ENCODE peak calls at places on chromosomes 6 and 20, in six cellular contexts. I is PC-3, T is body of pancreas, E is gastrocnemius medialis, Z is GM23248, H is left lung. G is an unnamed sample.

GRCh38 chr6:170449231-170449630 is 103.9 kb downstream of the PSMB1 start:
- DNase-seq in I (no peak), T (no peak), E (no peak), Z (peak; percentile 35), H (no peak), G (no peak)

GRCh38 chr6:94673251-94673650 is 904.1 kb upstream of the MANEA start:
- DNase-seq in I (peak; percentile 5), T (no peak), E (no peak), Z (no peak), H (no peak), G (no peak)

GRCh38 chr20:8547035-8547649 is 415.1 kb downstream of the PLCB1 start:
- DNase-seq in I (no peak), T (no peak), E (no peak), Z (no peak), H (no peak), G (no peak)

GRCh38 chr6:143260857-143261256 is 189.6 kb downstream of the ADAT2 start:
- DNase-seq in I (peak; percentile 64), T (no peak), E (no peak), Z (peak; percentile 72), H (no peak), G (no peak)

GRCh38 chr6:142926494-142927273 is 18.3 kb downstream of the HIVEP2 start:
- DNase-seq in I (peak; percentile 38), T (peak; percentile 78), E (peak; percentile 83), Z (peak; percentile 84), H (peak; percentile 87), G (peak; percentile 89)

GRCh38 chr20:25539742-25540201 is 45.6 kb downstream of the NINL start:
- DNase-seq in I (no peak), T (no peak), E (no peak), Z (peak; percentile 59), H (no peak), G (no peak)

GRCh38 chr6:34904990-34905613 is 16.0 kb downstream of the ANKS1A start:
- DNase-seq in I (no peak), T (no peak), E (no peak), Z (no peak), H (no peak), G (no peak)

GRCh38 chr6:16527691-16528090 is 233.6 kb downstream of the ATXN1 start:
- DNase-seq in I (no peak), T (no peak), E (no peak), Z (no peak), H (no peak), G (no peak)

GRCh38 chr6:158048589-158048988 is 66.9 kb downstream of the SYNJ2 start:
- DNase-seq in I (no peak), T (no peak), E (no peak), Z (no peak), H (no peak), G (no peak)

GRCh38 chr6:92376711-92377110 is 1042.6 kb downstream of the EPHA7 start:
- DNase-seq in I (no peak), T (no peak), E (no peak), Z (no peak), H (no peak), G (no peak)

GRCh38 chr6:15351631-15352030 is 105.8 kb downstream of the JARID2 start:
- DNase-seq in I (peak; percentile 79), T (no peak), E (peak; percentile 83), Z (peak; percentile 95), H (no peak), G (peak; percentile 73)

GRCh38 chr6:124943658-124944057 is 18.6 kb upstream of the RNF217 start:
- DNase-seq in I (no peak), T (no peak), E (no peak), Z (peak; percentile 15), H (no peak), G (no peak)

GRCh38 chr6:112040933-112041332 is 13.0 kb upstream of the CCN6 start:
- DNase-seq in I (no peak), T (no peak), E (no peak), Z (peak; percentile 59), H (no peak), G (no peak)

GRCh38 chr6:26537846-26538571 is at the start of gene HMGN4:
- DNase-seq in I (peak; percentile 89), T (peak; percentile 75), E (peak; percentile 72), Z (peak; percentile 95), H (peak; percentile 87), G (peak; percentile 91)

GRCh38 chr6:15116889-15117288 is 129.0 kb upstream of the JARID2 start:
- DNase-seq in I (no peak), T (no peak), E (no peak), Z (no peak), H (no peak), G (no peak)

GRCh38 chr6:106321940-106322339 is 3.6 kb downstream of the ATG5 start:
- DNase-seq in I (no peak), T (no peak), E (no peak), Z (no peak), H (no peak), G (no peak)

GRCh38 chr6:139534472-139535115 is 160.1 kb upstream of the CITED2 start:
- DNase-seq in I (no peak), T (peak; percentile 34), E (no peak), Z (no peak), H (no peak), G (no peak)

GRCh38 chr20:35004051-35004725 is 48.5 kb downstream of the MYH7B start:
- DNase-seq in I (no peak), T (no peak), E (no peak), Z (no peak), H (peak; percentile 15), G (peak; percentile 74)

GRCh38 chr20:35004749-35005462 is 49.2 kb downstream of the MYH7B start:
- DNase-seq in I (no peak), T (no peak), E (no peak), Z (no peak), H (peak; percentile 13), G (peak; percentile 25)

GRCh38 chr20:35002426-35003210 is 47.0 kb downstream of the MYH7B start:
- DNase-seq in I (no peak), T (no peak), E (peak; percentile 10), Z (no peak), H (peak; percentile 24), G (peak; percentile 59)

GRCh38 chr20:35001596-35002362 is 46.1 kb downstream of the MYH7B start:
- DNase-seq in I (no peak), T (no peak), E (peak; percentile 12), Z (peak; percentile 38), H (no peak), G (no peak)

GRCh38 chr20:35003211-35004031 is 47.8 kb downstream of the MYH7B start:
- DNase-seq in I (no peak), T (no peak), E (peak; percentile 12), Z (no peak), H (peak; percentile 19), G (peak; percentile 67)
- H3K27ac ChIP-seq in I (no peak overlapping the region), T (no peak overlapping the region), E (peak overlapping the region; percentile 49), Z (no peak overlapping the region), H (no peak overlapping the region), G (no peak overlapping the region)

DNA sequence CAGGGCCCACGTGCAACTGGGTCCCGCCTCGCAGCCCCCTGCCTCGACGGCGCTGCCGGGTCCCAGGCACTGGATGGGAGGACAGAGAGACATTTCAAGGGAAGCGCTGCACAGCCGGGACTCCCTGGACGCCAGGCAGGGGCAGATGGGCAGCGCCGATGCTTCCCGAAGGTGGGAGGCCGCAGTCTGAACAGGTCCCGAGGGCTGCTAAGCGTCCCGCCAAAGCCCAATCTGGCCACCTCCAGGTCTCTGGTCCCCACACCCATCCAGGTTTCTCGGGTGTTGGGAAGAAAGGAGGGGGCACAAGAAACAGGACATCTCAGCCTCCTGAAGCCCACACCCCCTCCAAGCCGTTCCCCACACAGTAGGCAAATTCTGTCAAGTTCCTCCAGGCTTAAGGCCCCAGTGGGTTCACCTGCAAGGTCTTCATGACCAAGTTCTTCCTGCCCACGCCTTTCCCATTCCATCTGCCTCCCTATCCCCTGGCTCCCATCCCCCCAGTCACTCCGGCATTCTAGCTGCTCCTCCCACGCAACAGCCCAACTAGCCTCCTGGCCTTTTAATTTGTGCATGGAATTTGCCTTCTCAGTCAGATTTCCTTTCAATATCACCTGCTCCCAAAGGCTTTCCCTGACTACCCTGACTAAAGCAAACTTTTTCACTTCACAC is 5.4 kb upstream of the CPXM1 start:
- DNase-seq in I (no peak), T (no peak), E (no peak), Z (no peak), H (no peak), G (no peak)
- H3K27me3 ChIP-seq in I (no peaks in the 10 kb centered on the region), T (peaks cover 9% of the 10 kb centered on the region), E (peaks cover 47% of the 10 kb centered on the region), Z (peaks cover 76% of the 10 kb centered on the region), H (peaks cover 52% of the 10 kb centered on the region), G (no peaks in the 10 kb centered on the region)

GRCh38 chr20:54343073-54343472 is 132.3 kb upstream of the DOK5 start:
- DNase-seq in I (no peak), T (no peak), E (no peak), Z (no peak), H (no peak), G (no peak)

GRCh38 chr20:54342258-54342782 is 133.1 kb upstream of the DOK5 start:
- DNase-seq in I (no peak), T (no peak), E (no peak), Z (no peak), H (no peak), G (no peak)

GRCh38 chr20:54345301-54345724 is 130.1 kb upstream of the DOK5 start:
- DNase-seq in I (peak; percentile 84), T (no peak), E (no peak), Z (peak; percentile 90), H (no peak), G (no peak)

GRCh38 chr20:54345817-54346216 is 129.6 kb upstream of the DOK5 start:
- DNase-seq in I (no peak), T (no peak), E (no peak), Z (peak; percentile 76), H (no peak), G (no peak)

GRCh38 chr20:54343634-54344033 is 131.8 kb upstream of the DOK5 start:
- DNase-seq in I (no peak), T (no peak), E (no peak), Z (no peak), H (no peak), G (no peak)
- H3K4me3 ChIP-seq in I (no peak overlapping the region), T (no peak overlapping the region), E (no peak overlapping the region), Z (no peak overlapping the region), H (no peak overlapping the region), G (no peak overlapping the region)

GRCh38 chr20:41887500-41887899 is 269.3 kb upstream of the CHD6 start:
- DNase-seq in I (no peak), T (no peak), E (no peak), Z (no peak), H (no peak), G (no peak)
- H3K27ac ChIP-seq in I (no peak overlapping the region), T (no peak overlapping the region), E (no peak overlapping the region), Z (no peak overlapping the region), H (no peak overlapping the region), G (no peak overlapping the region)

GRCh38 chr20:63416631-63417030 is 55.5 kb upstream of the CHRNA4 start:
- DNase-seq in I (no peak), T (no peak), E (no peak), Z (no peak), H (no peak), G (no peak)
- H3K27me3 ChIP-seq in I (peaks cover 73% of the 10 kb centered on the region), T (peaks cover 4% of the 10 kb centered on the region), E (peaks cover 38% of the 10 kb centered on the region), Z (peaks cover 20% of the 10 kb centered on the region), H (no peaks in the 10 kb centered on the region), G (no peaks in the 10 kb centered on the region)

GRCh38 chr20:53829086-53829703 is 235.6 kb upstream of the ZNF217 start:
- DNase-seq in I (peak; percentile 99), T (no peak), E (peak; percentile 33), Z (peak; percentile 99), H (no peak), G (no peak)
- H3K4me3 ChIP-seq in I (peak overlapping the region; percentile 61), T (no peak overlapping the region), E (peak overlapping the region; percentile 53), Z (peak overlapping the region; percentile 72), H (no peak overlapping the region), G (peak overlapping the region; percentile 67)